ENCODE peak calls at places on chromosome 10, in four cellular contexts. H is AG09309; V is IMR-90; T is activated CD8-positive, alpha-beta T cell treated with anti-CD3 and anti-CD28 coated beads for 36 hours. U is an unnamed sample.

GRCh38 chr10:11480687-11481086 is 130.8 kb downstream of the USP6NL start:
- DNase-seq in H (no peak), V (no peak), T (no peak), U (no peak)

GRCh38 chr10:103197177-103197576 is 4.1 kb upstream of the NT5C2 start:
- DNase-seq in H (no peak), V (peak; percentile 75), T (peak; percentile 59), U (no peak)

GRCh38 chr10:125283191-125283590 is 122.8 kb upstream of the CTBP2 start:
- DNase-seq in H (no peak), V (no peak), T (no peak), U (no peak)

GRCh38 chr10:48494611-48495010 is 110.3 kb downstream of the ARHGAP22 start:
- DNase-seq in H (no peak), V (no peak), T (no peak), U (no peak)

GRCh38 chr10:110336111-110336721 is 31.5 kb upstream of the SMNDC1 start:
- DNase-seq in H (peak; percentile 96), V (peak; percentile 98), T (no peak), U (no peak)

GRCh38 chr10:5958077-5958476 is 19.3 kb downstream of the IL15RA start:
- DNase-seq in H (no peak), V (peak; percentile 95), T (no peak), U (no peak)

GRCh38 chr10:12045610-12046009 is 3.0 kb upstream of the UPF2 start:
- DNase-seq in H (no peak), V (no peak), T (no peak), U (no peak)

GRCh38 chr10:65556006-65556405 is 1369.8 kb upstream of the LRRTM3 start:
- DNase-seq in H (no peak), V (no peak), T (no peak), U (no peak)

GRCh38 chr10:404341-404740 is 269.1 kb downstream of the ZMYND11 start:
- DNase-seq in H (peak; percentile 62), V (peak; percentile 93), T (no peak), U (no peak)

GRCh38 chr10:49348593-49348992 is 47.3 kb downstream of the DRGX start:
- DNase-seq in H (no peak), V (no peak), T (no peak), U (no peak)

GRCh38 chr10:118978998-118979350 is 50.5 kb upstream of the NANOS1 start:
- DNase-seq in H (no peak), V (no peak), T (no peak), U (no peak)

GRCh38 chr10:131786756-131787605 is 113.8 kb upstream of the PPP2R2D start:
- DNase-seq in H (no peak), V (peak; percentile 17), T (peak; percentile 67), U (peak; percentile 42)

GRCh38 chr10:96441126-96441905 is 72.4 kb downstream of the TLL2 start:
- DNase-seq in H (no peak), V (no peak), T (no peak), U (no peak)

GRCh38 chr10:77420942-77421523 is 216.6 kb downstream of the KCNMA1 start:
- DNase-seq in H (no peak), V (peak; percentile 12), T (no peak), U (no peak)

GRCh38 chr10:3877092-3878000 is 92.3 kb upstream of the KLF6 start:
- DNase-seq in H (no peak), V (no peak), T (no peak), U (no peak)

GRCh38 chr10:36608866-36609265 is 516.5 kb upstream of the ANKRD30A start:
- DNase-seq in H (no peak), V (peak; percentile 13), T (no peak), U (no peak)

GRCh38 chr10:80199828-80200227 is 5.5 kb downstream of the ANXA11 start:
- DNase-seq in H (peak; percentile 63), V (peak; percentile 82), T (no peak), U (no peak)

GRCh38 chr10:78516236-78516635 is 482.6 kb downstream of the RPS24 start:
- DNase-seq in H (no peak), V (no peak), T (no peak), U (no peak)

GRCh38 chr10:121436281-121436629 is 162.0 kb downstream of the FGFR2 start:
- DNase-seq in H (no peak), V (no peak), T (no peak), U (no peak)

GRCh38 chr10:22320591-22321155 is at the start of gene BMI1:
- DNase-seq in H (no peak), V (peak; percentile 70), T (peak; percentile 54), U (peak; percentile 84)

GRCh38 chr10:29646238-29646902 is 11.6 kb upstream of the SVIL start:
- DNase-seq in H (peak; percentile 78), V (peak; percentile 36), T (peak; percentile 44), U (no peak)

GRCh38 chr10:133390597-133391248 is 3.2 kb upstream of the MTG1 start:
- DNase-seq in H (no peak), V (no peak), T (peak; percentile 27), U (no peak)

GRCh38 chr10:131113892-131114291 is 197.6 kb downstream of the TCERG1L start:
- DNase-seq in H (no peak), V (no peak), T (no peak), U (no peak)

GRCh38 chr10:7891634-7892033 is 73.3 kb downstream of the TAF3 start:
- DNase-seq in H (no peak), V (peak; percentile 50), T (no peak), U (no peak)

DNA sequence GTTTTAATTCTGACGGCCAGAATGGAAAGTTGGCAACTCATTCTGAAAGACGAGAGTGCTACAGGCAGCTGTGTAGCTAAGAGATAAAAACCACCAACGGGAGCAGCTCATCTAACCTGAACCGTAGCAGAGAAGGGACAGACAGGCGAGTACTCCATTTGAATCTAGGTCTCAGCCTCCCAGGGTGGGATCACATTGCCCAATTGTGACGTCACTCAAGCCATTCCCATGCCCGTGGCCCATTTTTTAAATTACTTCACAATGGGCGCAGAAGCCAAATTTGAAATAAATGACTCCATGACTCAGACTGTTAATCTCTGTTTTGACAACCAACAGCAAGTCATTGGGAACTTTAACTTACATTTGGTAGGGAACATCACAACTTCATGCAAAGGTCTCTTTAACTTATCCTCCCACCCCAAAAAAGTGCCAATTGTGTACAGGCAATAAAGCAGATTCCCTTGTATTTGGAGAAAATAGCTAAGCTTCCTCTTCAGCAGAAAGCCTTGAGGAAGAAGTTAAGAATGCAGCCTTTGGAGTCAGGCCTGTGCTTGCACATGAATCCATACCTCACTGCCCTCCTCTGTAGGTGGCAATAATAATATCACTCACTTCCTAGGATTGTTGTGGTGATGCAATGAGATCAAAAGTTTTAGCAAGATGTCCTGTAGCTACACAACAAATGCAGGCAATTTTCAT is 93.2 kb upstream of the KIF5B start:
- DNase-seq in H (peak; percentile 83), V (peak; percentile 87), T (peak; percentile 18), U (peak; percentile 82)
- TF ChIP-seq CTCF in H (no peak), V (no peak), T (no peak), U (no peak)

GRCh38 chr10:72068901-72069446 is 19.4 kb downstream of the SPOCK2 start:
- DNase-seq in H (no peak), V (no peak), T (peak; percentile 52), U (no peak)

GRCh38 chr10:72068126-72068765 is 20.1 kb downstream of the SPOCK2 start:
- DNase-seq in H (no peak), V (no peak), T (no peak), U (no peak)

GRCh38 chr10:72072046-72072445 is 16.3 kb downstream of the SPOCK2 start:
- DNase-seq in H (no peak), V (no peak), T (no peak), U (no peak)

GRCh38 chr10:72067463-72068125 is 20.8 kb downstream of the SPOCK2 start:
- DNase-seq in H (no peak), V (no peak), T (no peak), U (no peak)

DNA sequence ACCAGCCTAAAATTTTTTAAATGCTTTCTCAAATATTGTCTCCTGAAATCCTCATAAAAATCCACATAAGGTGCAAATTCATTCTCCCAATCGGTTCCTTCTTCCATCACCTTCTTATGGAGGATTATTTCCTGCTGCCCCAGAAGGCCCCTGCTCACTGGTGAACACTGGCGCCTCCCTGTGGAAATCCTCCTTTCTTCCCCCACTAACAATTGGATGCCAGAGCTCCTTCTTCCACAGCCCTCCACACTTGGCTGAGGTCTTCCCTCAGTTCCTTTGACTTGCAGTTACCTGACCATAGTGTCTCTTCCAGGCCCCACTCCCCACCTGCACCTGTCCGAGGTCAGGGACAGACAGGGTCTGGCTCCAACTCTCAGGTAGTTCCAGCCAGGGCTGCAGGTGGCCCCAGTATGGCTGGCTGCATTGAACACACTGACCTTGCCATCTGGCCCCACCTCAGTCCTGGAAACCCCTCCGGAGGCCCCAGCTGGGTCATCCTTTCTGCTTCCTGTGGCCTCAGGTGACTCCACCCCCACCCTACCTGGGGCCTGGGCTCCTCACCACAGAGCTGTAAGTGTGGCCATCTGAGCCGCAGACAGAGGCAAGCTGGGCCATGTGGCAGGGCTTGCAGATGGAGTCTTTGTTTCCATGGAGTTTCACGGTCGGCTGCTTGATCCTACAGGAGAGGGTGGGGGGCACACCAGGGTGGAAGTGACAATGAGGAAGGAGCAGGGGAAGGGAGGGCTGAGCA is 18.4 kb downstream of the SPOCK2 start:
- DNase-seq in H (no peak), V (no peak), T (no peak), U (no peak)
- TF ChIP-seq CTCF in H (peak; percentile 15), V (no peak), T (peak; percentile 37), U (peak; percentile 38)

DNA sequence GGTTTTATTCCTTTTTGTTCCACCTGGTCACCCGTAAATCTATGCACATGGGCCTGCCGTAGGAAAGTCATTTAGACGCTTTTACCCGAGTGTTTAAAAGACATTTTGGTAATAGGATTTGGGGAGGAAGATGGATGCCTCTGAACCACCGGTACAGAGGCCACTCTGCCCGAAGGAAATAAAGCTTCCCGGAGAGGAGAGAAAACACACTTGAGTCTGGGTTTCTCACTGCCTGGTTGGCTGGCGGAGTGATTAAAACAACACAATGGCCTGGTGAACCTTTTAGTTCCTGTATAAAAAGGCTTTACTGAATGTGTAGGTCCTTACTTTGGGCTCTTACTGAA is 807 bp downstream of the THNSL1 start:
- DNase-seq in H (no peak), V (peak; percentile 13), T (no peak), U (peak; percentile 40)
- TF ChIP-seq CTCF in H (no peak), V (no peak), T (no peak), U (no peak)

DNA sequence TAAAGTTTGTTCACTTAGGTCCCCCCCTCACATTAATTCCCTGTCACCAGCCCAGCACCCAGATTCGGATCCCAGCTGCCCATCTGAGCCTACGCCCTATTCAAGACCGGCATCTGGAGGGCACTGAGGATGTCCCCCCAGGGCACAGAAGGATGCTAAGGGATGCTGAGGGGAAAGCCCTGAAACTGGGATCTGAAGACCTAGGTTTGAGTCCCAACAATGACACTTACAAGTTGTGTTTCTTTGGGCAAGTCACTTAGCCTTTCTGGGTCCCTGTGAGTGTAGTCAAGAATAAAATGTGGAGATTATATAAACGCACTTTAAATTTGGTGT is 3.8 kb upstream of the MARVELD1 start:
- DNase-seq in H (no peak), V (no peak), T (no peak), U (no peak)
- TF ChIP-seq CTCF in H (no peak), V (no peak), T (peak; percentile 26), U (no peak)

GRCh38 chr10:24952146-24952700 is at the start of gene PRTFDC1:
- DNase-seq in H (no peak), V (no peak), T (peak; percentile 48), U (peak; percentile 62)
- TF ChIP-seq CTCF in H (peak; percentile 16), V (no peak), T (no peak), U (peak; percentile 27)

U was measured in GM13977.